ENCODE peak calls at places on chromosomes 11 and 22, in seven cellular contexts. X is A172, E is mesothelial cell of epicardium, G is GM23338, M is M059J, J is NCI-H1092 treated with DMSO at 0.1 percent for 48 hours, Y is GM04504. A is an unnamed sample.

GRCh38 chr11:117538731-117539130 is 211.1 kb downstream of the CEP164 start:
- DNase-seq in J (no peak), Y (no peak), G (no peak), E (no peak), M (no peak), X (no peak), A (no peak)

GRCh38 chr22:49769691-49770315 is 57.9 kb downstream of the BRD1 start:
- DNase-seq in G (no peak), M (no peak), X (no peak), Y (no peak), E (peak), J (no peak), A (no peak)

GRCh38 chr11:57650739-57651090 is 1.0 kb upstream of the YPEL4 start:
- DNase-seq in G (no peak), Y (no peak), J (no peak), E (no peak), X (no peak), M (no peak), A (no peak)

GRCh38 chr11:20599424-20600346 is at the start of gene SLC6A5:
- DNase-seq in M (peak), J (no peak), X (peak), E (peak), Y (peak), G (peak), A (peak)

GRCh38 chr11:118214210-118214914 is 10.4 kb downstream of the JAML start:
- DNase-seq in E (no peak), M (no peak), Y (no peak), G (no peak), X (no peak), J (no peak), A (no peak)

GRCh38 chr11:79413258-79413657 is 27.6 kb downstream of the TENM4 start:
- DNase-seq in E (no peak), G (peak), M (peak), J (peak), X (peak), Y (peak), A (peak)

GRCh38 chr11:27046956-27047355 is 6.3 kb downstream of the BBOX1 start:
- DNase-seq in M (no peak), G (no peak), X (no peak), Y (no peak), J (no peak), E (no peak), A (no peak)

GRCh38 chr22:38696606-38697005 is 4.1 kb downstream of the JOSD1 start:
- DNase-seq in J (no peak), X (peak), E (no peak), Y (no peak), M (peak), G (no peak), A (peak)

GRCh38 chr22:40610329-40610850 is 26.1 kb downstream of the MRTFA start:
- DNase-seq in Y (no peak), E (no peak), X (no peak), G (no peak), M (no peak), J (no peak), A (no peak)

GRCh38 chr11:130216591-130217132 is 57.1 kb downstream of the ST14 start:
- DNase-seq in G (no peak), Y (no peak), X (no peak), M (no peak), J (no peak), E (no peak), A (no peak)

GRCh38 chr11:35717043-35717442 is 54.5 kb downstream of the TRIM44 start:
- DNase-seq in E (no peak), J (no peak), Y (no peak), M (no peak), G (peak), X (no peak), A (peak)

GRCh38 chr11:79026803-79027445 is 413.9 kb downstream of the TENM4 start:
- DNase-seq in E (no peak), Y (no peak), G (no peak), X (no peak), J (no peak), M (peak), A (no peak)

GRCh38 chr22:37996079-37996478 is 11.7 kb upstream of the SOX10 start:
- DNase-seq in G (no peak), J (no peak), X (no peak), E (no peak), M (no peak), Y (no peak), A (no peak)

GRCh38 chr11:66607126-66607834 is 9.2 kb upstream of the RBM14 start:
- DNase-seq in Y (peak), G (no peak), J (peak), X (peak), E (no peak), M (peak), A (peak)

GRCh38 chr11:89633125-89633695 is 76.9 kb upstream of the TRIM77 start:
- DNase-seq in J (no peak), Y (no peak), M (no peak), G (no peak), X (no peak), E (no peak), A (no peak)

GRCh38 chr11:122181372-122181771 is 65.4 kb upstream of the BLID start:
- DNase-seq in Y (no peak), E (no peak), X (no peak), J (no peak), M (peak), G (no peak), A (no peak)

GRCh38 chr11:36885154-36885553 is 287.1 kb upstream of the RAG2 start:
- DNase-seq in X (no peak), Y (no peak), G (no peak), E (no peak), M (no peak), J (no peak), A (no peak)

GRCh38 chr11:130528301-130528651 is 79.8 kb downstream of the ADAMTS15 start:
- DNase-seq in E (no peak), M (peak), J (no peak), Y (no peak), X (no peak), G (no peak), A (no peak)

GRCh38 chr11:95359756-95360155 is 128.8 kb upstream of the SESN3 start:
- DNase-seq in M (no peak), Y (no peak), X (no peak), J (no peak), E (no peak), G (no peak), A (no peak)

GRCh38 chr11:69842746-69843528 is 23.7 kb upstream of the FGF3 start:
- DNase-seq in E (no peak), G (peak), J (no peak), Y (no peak), X (no peak), M (no peak), A (no peak)

A was measured in ACHN.